ENCODE peak calls at places on chromosomes 3 and 15, in nine cellular contexts. X, I, S, F, R, B, Y, T and U are unnamed samples.

GRCh38 chr15:67064607-67065530 is 533 bp upstream of the SMAD3 start:
- DNase-seq in F (peak), R (no peak), X (no peak), T (peak), I (no peak), S (peak), B (peak), Y (no peak), U (peak)

GRCh38 chr15:74430510-74430951 is 3.2 kb downstream of the SEMA7A start:
- DNase-seq in X (no peak), B (no peak), I (no peak), T (no peak), R (peak), F (no peak), S (peak), Y (no peak), U (no peak)

GRCh38 chr15:38610748-38611147 is 46.1 kb upstream of the RASGRP1 start:
- DNase-seq in X (no peak), I (no peak), B (no peak), F (no peak), Y (no peak), R (no peak), S (peak), T (no peak), U (no peak)

GRCh38 chr3:56314842-56315241 is 153.4 kb downstream of the ERC2 start:
- DNase-seq in T (peak), B (no peak), X (no peak), F (peak), Y (no peak), I (peak), R (peak), S (no peak), U (no peak)

GRCh38 chr3:197541756-197542539 is 13.8 kb downstream of the BDH1 start:
- DNase-seq in S (no peak), B (no peak), T (peak), R (peak), I (peak), Y (peak), F (peak), X (no peak), U (no peak)

GRCh38 chr3:173398111-173398479 is 551 bp downstream of the NLGN1 start:
- DNase-seq in R (peak), S (no peak), T (peak), B (no peak), Y (no peak), F (no peak), I (no peak), X (no peak), U (peak)

GRCh38 chr3:58003093-58003492 is 5.1 kb upstream of the FLNB start:
- DNase-seq in Y (no peak), B (no peak), X (no peak), R (no peak), I (no peak), T (no peak), S (no peak), F (peak), U (no peak)

GRCh38 chr15:25182098-25182478 is 227.3 kb downstream of the SNRPN start:
- DNase-seq in I (no peak), B (no peak), F (peak), Y (no peak), T (no peak), X (no peak), R (no peak), S (no peak), U (no peak)

GRCh38 chr3:102083469-102083868 is 234.2 kb downstream of the NFKBIZ start:
- DNase-seq in T (no peak), F (no peak), I (no peak), R (no peak), S (no peak), X (no peak), Y (no peak), B (no peak), U (no peak)

GRCh38 chr3:186609247-186609868 is 3.5 kb upstream of the AHSG start:
- DNase-seq in F (no peak), S (no peak), B (no peak), R (peak), Y (peak), I (peak), X (no peak), T (no peak), U (no peak)

GRCh38 chr15:69271217-69271616 is 27.5 kb upstream of the PAQR5 start:
- DNase-seq in X (no peak), R (no peak), Y (no peak), F (no peak), T (no peak), I (no peak), S (no peak), B (no peak), U (no peak)

GRCh38 chr3:38966956-38967795 is 84.6 kb downstream of the SCN11A start:
- DNase-seq in X (no peak), R (no peak), T (no peak), Y (no peak), I (no peak), F (no peak), S (no peak), B (no peak), U (no peak)

GRCh38 chr3:141391298-141392017 is 23.2 kb downstream of the ZBTB38 start:
- DNase-seq in T (no peak), X (no peak), I (no peak), F (no peak), R (no peak), S (no peak), B (no peak), Y (no peak), U (no peak)

GRCh38 chr3:71163216-71163918 is 420.2 kb downstream of the FOXP1 start:
- DNase-seq in R (no peak), F (no peak), X (no peak), S (no peak), I (peak), T (no peak), Y (no peak), B (no peak), U (no peak)

DNA sequence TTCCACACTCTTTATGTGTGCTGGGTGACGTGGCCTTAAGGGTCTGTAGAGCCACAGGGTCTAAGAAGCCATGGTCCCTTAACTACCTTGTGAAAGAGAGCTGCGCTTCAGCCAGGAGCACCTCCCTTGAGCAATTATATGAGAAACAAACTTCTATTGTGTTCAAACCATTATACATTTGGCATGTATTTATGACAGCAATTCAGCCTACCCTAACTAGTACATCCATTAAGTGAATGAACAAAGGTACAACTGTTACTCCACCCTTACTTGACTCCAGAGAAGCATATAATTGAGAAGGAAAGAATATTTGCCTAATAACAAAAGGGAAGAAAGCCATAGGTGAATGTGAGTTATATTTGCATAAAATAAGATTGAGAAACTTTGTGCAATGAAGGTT is 69.8 kb upstream of the BOC start:
- DNase-seq in S (no peak), B (no peak), Y (no peak), T (no peak), R (no peak), I (no peak), F (no peak), X (no peak), U (no peak)
- TF ChIP-seq CTCF in S (no peak), B (no peak), Y (no peak), T (no peak), R (no peak), I (no peak), F (no peak), X (no peak), U (no peak)

GRCh38 chr3:157594413-157594812 is 91.2 kb upstream of the VEPH1 start:
- DNase-seq in T (no peak), Y (no peak), B (no peak), F (peak), X (no peak), S (no peak), R (peak), I (no peak), U (no peak)
- TF ChIP-seq CTCF in T (no peak), Y (no peak), B (no peak), F (peak), X (no peak), S (no peak), R (peak), I (peak), U (no peak)

GRCh38 chr15:27042230-27042629 is 71.2 kb downstream of the GABRG3 start:
- DNase-seq in I (no peak), B (no peak), T (no peak), S (no peak), R (no peak), X (no peak), F (no peak), Y (no peak), U (no peak)
- TF ChIP-seq CTCF in I (no peak), B (no peak), T (no peak), S (no peak), R (no peak), X (no peak), F (no peak), Y (no peak), U (no peak)

DNA sequence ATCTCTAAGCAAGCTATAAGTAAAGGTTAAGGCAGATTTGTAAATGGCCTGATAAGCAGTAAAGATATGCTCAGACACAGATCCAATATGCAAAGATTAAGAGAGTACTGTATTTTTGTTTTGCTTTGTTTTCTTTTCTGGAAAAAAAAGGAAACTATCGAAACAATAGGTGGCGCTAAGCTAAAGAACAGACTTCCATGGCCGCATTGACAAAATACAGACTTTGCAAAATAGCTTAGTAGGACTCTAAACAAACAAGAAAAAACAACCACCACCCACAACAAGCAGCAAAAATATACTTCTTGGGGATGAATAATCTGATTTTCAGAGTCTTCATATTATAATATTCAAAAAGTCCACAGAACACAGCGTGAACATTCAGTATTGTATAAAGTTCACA is 758.4 kb upstream of the ROBO1 start:
- DNase-seq in R (no peak), Y (no peak), I (no peak), F (no peak), T (no peak), S (no peak), X (no peak), B (no peak), U (no peak)
- TF ChIP-seq CTCF in R (no peak), Y (peak), I (peak), F (peak), T (no peak), S (no peak), X (no peak), B (peak), U (peak)

GRCh38 chr3:127588675-127589577 is 1.6 kb downstream of the TPRA1 start:
- DNase-seq in I (peak), S (no peak), B (no peak), X (no peak), F (peak), T (no peak), Y (peak), R (peak), U (no peak)

GRCh38 chr3:127590282-127590592 is 296 bp downstream of the TPRA1 start:
- DNase-seq in R (peak), I (no peak), F (no peak), S (no peak), B (peak), T (no peak), X (no peak), Y (peak), U (no peak)

GRCh38 chr3:127589600-127590281 is 792 bp downstream of the TPRA1 start:
- DNase-seq in X (no peak), B (peak), F (peak), I (no peak), S (no peak), Y (no peak), T (peak), R (peak), U (peak)

GRCh38 chr3:127593187-127593586 is 2.7 kb upstream of the TPRA1 start:
- DNase-seq in R (no peak), S (no peak), X (no peak), B (no peak), I (no peak), T (no peak), F (no peak), Y (no peak), U (no peak)

GRCh38 chr3:127590593-127591477 is at the start of gene TPRA1:
- DNase-seq in Y (peak), F (peak), S (peak), R (peak), I (peak), X (peak), B (peak), T (peak), U (peak)
- TF ChIP-seq CTCF in Y (peak), F (no peak), S (no peak), R (no peak), I (peak), X (no peak), B (no peak), T (no peak), U (no peak)

GRCh38 chr15:29935296-29936020 is 113.2 kb upstream of the TJP1 start:
- DNase-seq in F (peak), S (no peak), R (peak), X (no peak), I (no peak), B (no peak), Y (no peak), T (no peak), U (no peak)
- TF ChIP-seq CTCF in F (peak), S (no peak), R (peak), X (no peak), I (peak), B (no peak), Y (no peak), T (no peak), U (no peak)